ENCODE peak calls at places on chromosomes 6 and 20, in four cellular contexts. One of them, this sample, is unnamed.

GRCh38 chr20:1272368-1273155 is 6.5 kb downstream of the SNPH start:
- DNase-seq in GM12891: no peak
- DNase-seq in HepG2: no peak
- DNase-seq in H1: no peak
- DNase-seq in this sample: no peak

GRCh38 chr6:53257001-53257400 is 91.7 kb downstream of the ELOVL5 start:
- DNase-seq in GM12891: no peak
- DNase-seq in HepG2: no peak
- DNase-seq in H1: no peak
- DNase-seq in this sample: no peak

GRCh38 chr6:3164388-3164787 is 7.0 kb upstream of the TUBB2A start:
- DNase-seq in GM12891: no peak
- DNase-seq in HepG2: no peak
- DNase-seq in H1: no peak
- DNase-seq in this sample: no peak

GRCh38 chr6:139344186-139344963 is 30.1 kb downstream of the CITED2 start:
- DNase-seq in GM12891: no peak
- DNase-seq in HepG2: no peak
- DNase-seq in H1: no peak
- DNase-seq in this sample: no peak

GRCh38 chr20:3229158-3229557 is 9.8 kb downstream of the SLC4A11 start:
- DNase-seq in GM12891: no peak
- DNase-seq in HepG2: no peak
- DNase-seq in H1: no peak
- DNase-seq in this sample: no peak

GRCh38 chr6:144352310-144352709 is 67.2 kb downstream of the UTRN start:
- DNase-seq in GM12891: no peak
- DNase-seq in HepG2: no peak
- DNase-seq in H1: no peak
- DNase-seq in this sample: no peak

GRCh38 chr6:14478396-14479225 is 361.0 kb downstream of the CD83 start:
- DNase-seq in GM12891: no peak
- DNase-seq in HepG2: no peak
- DNase-seq in H1: no peak
- DNase-seq in this sample: no peak

GRCh38 chr6:28282923-28283322 is 1.6 kb downstream of the PGBD1 start:
- DNase-seq in GM12891: no peak
- DNase-seq in HepG2: no peak
- DNase-seq in H1: no peak
- DNase-seq in this sample: no peak

GRCh38 chr20:38771621-38772020 is 23.4 kb downstream of the ACTR5 start:
- DNase-seq in GM12891: no peak
- DNase-seq in HepG2: no peak
- DNase-seq in H1: no peak
- DNase-seq in this sample: no peak

GRCh38 chr6:1591926-1592325 is 17.8 kb upstream of the FOXC1 start:
- DNase-seq in GM12891: no peak
- DNase-seq in HepG2: no peak
- DNase-seq in H1: no peak
- DNase-seq in this sample: no peak

GRCh38 chr6:138175596-138175995 is 13.9 kb downstream of the ARFGEF3 start:
- DNase-seq in GM12891: no peak
- DNase-seq in HepG2: no peak
- DNase-seq in H1: no peak
- DNase-seq in this sample: no peak

GRCh38 chr6:148635070-148635743 is 111.6 kb upstream of the UST start:
- DNase-seq in GM12891: no peak
- DNase-seq in HepG2: no peak
- DNase-seq in H1: no peak
- DNase-seq in this sample: no peak

GRCh38 chr6:142236686-142237085 is 65.1 kb upstream of the ADGRG6 start:
- DNase-seq in GM12891: no peak
- DNase-seq in HepG2: no peak
- DNase-seq in H1: no peak
- DNase-seq in this sample: no peak

GRCh38 chr20:34024733-34025351 is 31.1 kb downstream of the RALY start:
- DNase-seq in GM12891: no peak
- DNase-seq in HepG2: peak
- DNase-seq in H1: no peak
- DNase-seq in this sample: no peak

GRCh38 chr6:148888853-148889252 is 142.0 kb downstream of the UST start:
- DNase-seq in GM12891: no peak
- DNase-seq in HepG2: no peak
- DNase-seq in H1: no peak
- DNase-seq in this sample: no peak

GRCh38 chr6:3022765-3023662 is 23.3 kb downstream of the NQO2 start:
- DNase-seq in GM12891: no peak
- DNase-seq in HepG2: no peak
- DNase-seq in H1: no peak
- DNase-seq in this sample: no peak

GRCh38 chr20:63061701-63062100 is 54.9 kb upstream of the BHLHE23 start:
- DNase-seq in GM12891: no peak
- DNase-seq in HepG2: no peak
- DNase-seq in H1: no peak
- DNase-seq in this sample: no peak

GRCh38 chr6:56435326-56435725 is 187.9 kb upstream of the COL21A1 start:
- DNase-seq in GM12891: no peak
- DNase-seq in HepG2: no peak
- DNase-seq in H1: no peak
- DNase-seq in this sample: no peak

GRCh38 chr20:44736170-44737021 is 9.3 kb upstream of the KCNK15 start:
- DNase-seq in GM12891: no peak
- DNase-seq in HepG2: peak
- DNase-seq in H1: peak
- DNase-seq in this sample: no peak

GRCh38 chr20:846894-847278 is 13.4 kb downstream of the FAM110A start:
- DNase-seq in GM12891: peak
- DNase-seq in HepG2: no peak
- DNase-seq in H1: no peak
- DNase-seq in this sample: peak

GRCh38 chr6:135451617-135452190 is 45.8 kb downstream of the AHI1 start:
- DNase-seq in GM12891: no peak
- DNase-seq in HepG2: peak
- DNase-seq in H1: no peak
- DNase-seq in this sample: no peak

DNA sequence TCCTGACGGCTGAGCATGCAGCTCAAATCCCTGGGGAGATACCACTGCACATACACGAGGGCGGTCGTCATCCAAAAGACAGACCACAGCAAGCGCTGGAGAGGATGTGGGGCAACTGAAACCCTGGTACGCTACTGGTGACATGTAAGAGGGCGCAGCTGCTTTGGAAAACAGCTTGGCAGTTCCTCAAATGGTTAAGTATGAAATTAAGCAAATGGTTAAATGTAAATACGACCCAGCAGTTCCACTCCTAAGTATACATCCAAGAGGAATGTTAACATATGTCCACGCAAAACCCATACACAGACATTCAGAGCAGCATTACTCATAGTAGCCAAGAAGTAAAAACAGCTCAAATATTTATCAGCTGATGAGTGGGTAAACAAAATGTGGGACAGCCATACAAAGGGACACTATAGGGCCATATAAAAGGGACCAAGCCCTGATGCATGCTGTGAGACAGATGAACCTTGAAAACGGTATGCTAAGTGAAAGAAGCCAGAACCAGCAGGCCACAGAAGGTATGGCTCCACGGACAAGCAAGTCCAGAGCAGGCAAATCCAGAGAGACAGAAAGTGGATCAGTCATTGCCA is 38.5 kb downstream of the RIPOR3 start:
- DNase-seq in GM12891: no peak
- DNase-seq in HepG2: no peak
- DNase-seq in H1: no peak
- DNase-seq in this sample: no peak
- TF ChIP-seq POLR2AphosphoS5 in GM12891: no peak
- TF ChIP-seq POLR2AphosphoS5 in HepG2: no peak
- TF ChIP-seq POLR2AphosphoS5 in H1: no peak
- TF ChIP-seq POLR2AphosphoS5 in this sample: no peak

DNA sequence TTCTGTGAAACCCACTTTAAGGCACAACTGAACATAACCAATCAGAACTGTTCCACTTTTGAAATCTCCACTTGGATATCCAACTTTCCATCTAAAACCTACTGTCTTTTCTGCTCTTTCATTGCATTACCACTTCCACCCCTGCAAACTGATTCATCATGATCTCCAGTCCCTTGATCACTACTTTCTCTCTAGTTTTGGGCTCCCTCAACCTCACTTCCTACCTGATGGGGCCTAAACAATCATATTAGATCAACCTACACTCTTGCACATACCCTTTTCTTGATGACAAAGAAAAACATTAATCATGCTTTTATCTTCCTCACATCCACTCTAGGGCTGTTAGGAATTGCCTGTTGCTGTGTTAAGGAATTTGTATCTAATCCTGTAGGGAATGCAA is 137.6 kb downstream of the PDSS2 start:
- DNase-seq in GM12891: no peak
- DNase-seq in HepG2: no peak
- DNase-seq in H1: no peak
- DNase-seq in this sample: no peak
- TF ChIP-seq TAF1 in GM12891: no peak
- TF ChIP-seq TAF1 in HepG2: no peak
- TF ChIP-seq TAF1 in H1: no peak
- TF ChIP-seq TAF1 in this sample: no peak

GRCh38 chr20:40991181-40991889 is 37.3 kb upstream of the TOP1 start:
- DNase-seq in GM12891: peak
- DNase-seq in HepG2: no peak
- DNase-seq in H1: no peak
- DNase-seq in this sample: peak
- TF ChIP-seq POLR2A in GM12891: peak
- TF ChIP-seq POLR2A in HepG2: no peak
- TF ChIP-seq POLR2A in H1: no peak
- TF ChIP-seq POLR2A in this sample: peak

GRCh38 chr6:10382728-10383127 is 32.1 kb downstream of the TFAP2A start:
- DNase-seq in GM12891: no peak
- DNase-seq in HepG2: no peak
- DNase-seq in H1: no peak
- DNase-seq in this sample: no peak

GRCh38 chr6:10382322-10382721 is 32.6 kb downstream of the TFAP2A start:
- DNase-seq in GM12891: no peak
- DNase-seq in HepG2: no peak
- DNase-seq in H1: no peak
- DNase-seq in this sample: no peak

GRCh38 chr6:10384064-10384317 is 30.9 kb downstream of the TFAP2A start:
- DNase-seq in GM12891: no peak
- DNase-seq in HepG2: no peak
- DNase-seq in H1: no peak
- DNase-seq in this sample: no peak

GRCh38 chr6:10384333-10384718 is 30.5 kb downstream of the TFAP2A start:
- DNase-seq in GM12891: no peak
- DNase-seq in HepG2: no peak
- DNase-seq in H1: no peak
- DNase-seq in this sample: no peak

GRCh38 chr6:10383312-10384063 is 31.4 kb downstream of the TFAP2A start:
- DNase-seq in GM12891: no peak
- DNase-seq in HepG2: no peak
- DNase-seq in H1: no peak
- DNase-seq in this sample: no peak
- TF ChIP-seq POLR2AphosphoS5 in GM12891: no peak
- TF ChIP-seq POLR2AphosphoS5 in HepG2: no peak
- TF ChIP-seq POLR2AphosphoS5 in H1: no peak
- TF ChIP-seq POLR2AphosphoS5 in this sample: no peak

DNA sequence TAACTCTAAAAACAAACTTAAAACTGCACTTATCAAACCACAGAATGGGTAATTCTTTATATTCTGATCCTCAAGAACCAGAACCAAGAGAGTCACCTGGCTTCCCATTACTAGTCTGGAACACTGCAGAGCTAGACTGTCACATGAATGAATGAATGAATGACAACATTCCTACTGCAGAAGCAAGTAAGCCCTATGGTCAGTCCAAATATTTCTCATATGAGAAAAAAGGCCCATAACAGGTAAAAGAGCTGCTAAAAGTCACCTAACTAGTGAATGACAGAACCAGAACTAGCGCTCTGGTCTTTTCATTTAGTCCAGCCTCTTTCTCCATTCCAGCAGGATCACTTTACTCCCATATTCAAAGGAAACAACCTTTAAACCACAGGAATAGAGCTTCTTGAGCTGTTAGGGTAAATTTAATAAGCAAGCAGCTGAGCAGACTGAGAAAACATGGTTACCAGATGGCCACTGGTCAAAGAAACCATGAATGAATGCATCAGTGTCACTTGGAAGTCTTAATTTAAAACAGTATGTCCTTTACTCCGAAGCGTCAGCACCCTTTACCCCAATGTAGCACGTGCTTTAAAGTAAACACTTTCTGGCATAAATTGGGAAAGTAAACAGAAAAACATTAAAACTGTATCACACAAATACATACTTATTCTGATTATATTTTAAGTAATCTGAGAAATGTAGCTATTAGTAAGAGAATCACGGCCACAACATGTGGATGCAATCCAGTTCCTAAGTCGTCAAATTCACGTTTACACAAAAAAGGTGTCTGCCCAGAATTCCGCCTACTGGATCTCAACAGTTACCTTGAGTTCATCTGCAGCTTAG is 1.4 kb downstream of the PREP start:
- DNase-seq in GM12891: no peak
- DNase-seq in HepG2: no peak
- DNase-seq in H1: no peak
- DNase-seq in this sample: no peak
- TF ChIP-seq TAF1 in GM12891: no peak
- TF ChIP-seq TAF1 in HepG2: no peak
- TF ChIP-seq TAF1 in H1: no peak
- TF ChIP-seq TAF1 in this sample: no peak

GRCh38 chr20:24701668-24702067 is 232.2 kb downstream of the SYNDIG1 start:
- DNase-seq in GM12891: no peak
- DNase-seq in HepG2: no peak
- DNase-seq in H1: no peak
- DNase-seq in this sample: no peak

GRCh38 chr20:24700166-24700860 is 230.9 kb downstream of the SYNDIG1 start:
- DNase-seq in GM12891: no peak
- DNase-seq in HepG2: no peak
- DNase-seq in H1: no peak
- DNase-seq in this sample: no peak

GRCh38 chr20:24699321-24700165 is 230.1 kb downstream of the SYNDIG1 start:
- DNase-seq in GM12891: no peak
- DNase-seq in HepG2: no peak
- DNase-seq in H1: no peak
- DNase-seq in this sample: no peak

GRCh38 chr20:24702501-24703283 is 233.3 kb downstream of the SYNDIG1 start:
- DNase-seq in GM12891: no peak
- DNase-seq in HepG2: no peak
- DNase-seq in H1: no peak
- DNase-seq in this sample: no peak

GRCh38 chr20:24701027-24701426 is 231.6 kb downstream of the SYNDIG1 start:
- DNase-seq in GM12891: no peak
- DNase-seq in HepG2: no peak
- DNase-seq in H1: no peak
- DNase-seq in this sample: no peak
- TF ChIP-seq POLR2A in GM12891: no peak
- TF ChIP-seq POLR2A in HepG2: no peak
- TF ChIP-seq POLR2A in H1: no peak
- TF ChIP-seq POLR2A in this sample: no peak

DNA sequence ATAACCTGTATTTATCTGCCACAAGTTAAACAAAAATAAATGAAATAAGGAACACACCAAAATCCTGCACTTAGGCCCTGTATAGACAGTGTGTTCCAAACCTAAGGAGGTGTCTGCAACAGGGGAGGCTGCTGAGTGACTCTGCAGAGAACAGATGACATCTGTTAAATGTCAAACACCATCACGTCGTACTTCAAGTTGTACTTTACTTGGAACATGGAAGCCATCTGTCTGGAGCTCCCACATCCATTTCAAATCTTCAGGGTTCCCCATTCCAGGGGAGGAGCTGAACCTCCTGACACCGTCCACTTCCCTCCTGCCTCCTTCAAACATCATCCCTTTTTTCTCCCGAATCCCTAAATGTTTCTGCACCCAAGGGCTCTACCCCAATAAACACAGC is 1.8 kb upstream of the MAP7 start:
- DNase-seq in GM12891: no peak
- DNase-seq in HepG2: no peak
- DNase-seq in H1: no peak
- DNase-seq in this sample: no peak
- TF ChIP-seq POLR2AphosphoS5 in GM12891: no peak
- TF ChIP-seq POLR2AphosphoS5 in HepG2: no peak
- TF ChIP-seq POLR2AphosphoS5 in H1: no peak
- TF ChIP-seq POLR2AphosphoS5 in this sample: no peak

This sample was measured in GM12892.